ENCODE peak calls at places on chromosomes 2 and 18, in four cellular contexts. J is GM23338, X is endothelial cell of umbilical vein, P is transverse colon. M is an unnamed sample.

GRCh38 chr2:151071382-151071781 is 190.3 kb downstream of the RBM43 start:
- DNase-seq in J (peak), X (peak), P (no peak), M (no peak)

GRCh38 chr18:650428-650858 is 7.0 kb upstream of the TYMS start:
- DNase-seq in J (no peak), X (no peak), P (no peak), M (no peak)

GRCh38 chr2:44772670-44773378 is 168.7 kb upstream of the SIX3 start:
- DNase-seq in J (no peak), X (no peak), P (no peak), M (no peak)

GRCh38 chr2:31297751-31298150 is 63.8 kb downstream of the EHD3 start:
- DNase-seq in J (no peak), X (no peak), P (no peak), M (no peak)

GRCh38 chr2:15890936-15891905 is 49.1 kb upstream of the MYCN start:
- DNase-seq in J (peak), X (peak), P (no peak), M (no peak)

GRCh38 chr2:21013043-21013816 is 30.6 kb downstream of the APOB start:
- DNase-seq in J (no peak), X (no peak), P (no peak), M (no peak)

GRCh38 chr2:110906613-110907365 is 174.4 kb downstream of the ACOXL start:
- DNase-seq in J (no peak), X (no peak), P (no peak), M (no peak)

GRCh38 chr2:172094319-172095145 is 8.2 kb downstream of the DLX2 start:
- DNase-seq in J (peak), X (no peak), P (no peak), M (no peak)

GRCh38 chr2:85772019-85772745 is 18.4 kb downstream of the ATOH8 start:
- DNase-seq in J (peak), X (peak), P (peak), M (no peak)

GRCh38 chr2:95362486-95362885 is 40.0 kb upstream of the FAHD2A start:
- DNase-seq in J (no peak), X (no peak), P (no peak), M (no peak)

GRCh38 chr2:166373951-166374350 is 1.8 kb downstream of the SCN9A start:
- DNase-seq in J (peak), X (no peak), P (peak), M (no peak)

GRCh38 chr2:78681386-78681785 is 344.1 kb upstream of the REG3G start:
- DNase-seq in J (no peak), X (no peak), P (no peak), M (no peak)

GRCh38 chr18:44781890-44782289 is 101.2 kb downstream of the SETBP1 start:
- DNase-seq in J (no peak), X (peak), P (no peak), M (no peak)

GRCh38 chr18:8107426-8107825 is 501.8 kb upstream of the RAB12 start:
- DNase-seq in J (no peak), X (no peak), P (no peak), M (no peak)

GRCh38 chr2:158045362-158045761 is 56.3 kb upstream of the UPP2 start:
- DNase-seq in J (peak), X (no peak), P (peak), M (no peak)

GRCh38 chr2:127575941-127576432 is 40.5 kb downstream of the MYO7B start:
- DNase-seq in J (no peak), X (no peak), P (no peak), M (peak)

DNA sequence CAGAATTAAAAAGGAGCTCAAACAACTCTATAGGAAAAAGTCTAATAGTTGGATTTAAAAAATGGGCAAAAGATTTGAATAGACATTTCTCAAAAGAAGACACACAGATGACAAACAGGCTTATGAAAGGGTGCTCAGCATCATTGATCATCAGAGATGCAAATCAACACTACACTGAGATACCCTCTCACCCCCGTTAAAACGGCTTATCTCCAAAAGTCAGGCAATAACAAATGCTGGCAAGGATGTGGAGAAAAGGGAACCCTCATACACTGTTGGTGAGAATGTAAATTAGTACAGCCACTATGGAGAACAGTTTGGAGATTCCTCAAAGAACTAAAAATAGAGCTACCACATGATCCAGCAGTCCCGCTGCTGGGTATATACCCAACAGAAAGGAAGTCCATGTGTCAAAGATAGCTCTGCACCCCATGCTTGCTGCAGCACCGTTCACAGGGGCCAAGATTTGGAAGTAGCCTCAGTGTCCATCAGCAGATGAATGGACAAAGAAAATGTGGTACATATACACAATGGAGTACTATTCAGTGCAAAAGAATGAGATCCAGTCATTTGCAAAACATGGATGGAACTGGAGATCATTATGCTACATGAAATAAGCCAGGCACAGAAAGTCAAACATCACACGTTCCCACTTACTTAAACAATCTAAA is 46.7 kb upstream of the B3GNT7 start:
- DNase-seq in J (no peak), X (no peak), P (no peak), M (no peak)
- TF ChIP-seq POLR2AphosphoS5 in J (no peak), X (no peak), P (peak), M (no peak)

GRCh38 chr18:63238711-63239110 is 80.9 kb downstream of the BCL2 start:
- DNase-seq in J (peak), X (no peak), P (no peak), M (no peak)

GRCh38 chr18:63237911-63238710 is 81.5 kb downstream of the BCL2 start:
- DNase-seq in J (peak), X (peak), P (peak), M (no peak)

GRCh38 chr18:63241317-63241712 is 78.3 kb downstream of the BCL2 start:
- DNase-seq in J (no peak), X (no peak), P (no peak), M (no peak)

GRCh38 chr18:63241739-63242138 is 77.8 kb downstream of the BCL2 start:
- DNase-seq in J (no peak), X (no peak), P (no peak), M (no peak)

GRCh38 chr18:63240541-63241316 is 78.8 kb downstream of the BCL2 start:
- DNase-seq in J (no peak), X (no peak), P (no peak), M (no peak)
- TF ChIP-seq POLR2AphosphoS5 in J (no peak), X (no peak), P (no peak), M (no peak)

DNA sequence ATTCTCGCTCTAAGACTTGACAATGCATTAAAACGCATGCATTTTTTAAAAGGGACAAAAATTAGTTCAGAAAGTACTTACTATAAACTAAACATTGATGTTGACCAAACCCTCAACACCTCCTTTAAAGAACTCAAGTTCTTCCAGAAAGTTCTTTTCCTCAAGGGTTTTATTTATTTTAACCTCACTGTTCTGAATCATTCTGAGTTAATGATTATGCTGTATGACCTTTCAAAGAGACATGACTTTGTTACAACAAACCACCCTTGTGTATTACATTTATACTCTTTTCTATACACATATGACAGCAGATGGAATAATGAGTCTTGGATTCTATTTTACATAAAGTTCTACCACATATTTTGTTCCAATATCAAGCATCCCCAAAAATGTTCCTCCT is 139.8 kb upstream of the CCDC150 start:
- DNase-seq in J (no peak), X (no peak), P (no peak), M (no peak)
- TF ChIP-seq POLR2AphosphoS5 in J (no peak), X (no peak), P (no peak), M (no peak)

GRCh38 chr2:234950730-234951385 is 959 bp upstream of the SH3BP4 start:
- DNase-seq in J (peak), X (peak), P (peak), M (no peak)

GRCh38 chr2:234951386-234952269 is at the start of gene SH3BP4:
- DNase-seq in J (peak), X (peak), P (peak), M (peak)

GRCh38 chr2:234947556-234947955 is 4.3 kb upstream of the SH3BP4 start:
- DNase-seq in J (no peak), X (no peak), P (no peak), M (no peak)

GRCh38 chr2:234950435-234950729 is 1.4 kb upstream of the SH3BP4 start:
- DNase-seq in J (no peak), X (no peak), P (no peak), M (no peak)

GRCh38 chr2:234949762-234950434 is 1.9 kb upstream of the SH3BP4 start:
- DNase-seq in J (no peak), X (peak), P (no peak), M (no peak)
- TF ChIP-seq POLR2AphosphoS5 in J (no peak), X (no peak), P (no peak), M (no peak)

M was measured in vagina.